ENCODE peak calls at places on chromosome 1, in ten cellular contexts. R is progenitor cell of endocrine pancreas, L is omental fat pad, S is nephron progenitor cell, V is pancreas, E is upper lobe of right lung, A is kidney epithelial cell, J is neural progenitor cell, X is tibial artery, K is NB4. Y is an unnamed sample.

GRCh38 chr1:36304970-36305914 is 926 bp upstream of the SH3D21 start:
- DNase-seq in R (no peak), L (no peak), S (no peak), V (no peak), E (peak), A (no peak), J (no peak), X (no peak), K (no peak), Y (no peak)

GRCh38 chr1:85550784-85551516 is 29.6 kb upstream of the CCN1 start:
- DNase-seq in R (no peak), L (no peak), S (no peak), V (no peak), E (no peak), A (peak), J (no peak), X (no peak), K (no peak), Y (peak)

GRCh38 chr1:212110617-212111016 is 75.1 kb downstream of the DTL start:
- DNase-seq in R (no peak), L (no peak), S (no peak), V (no peak), E (no peak), A (no peak), J (no peak), X (no peak), K (no peak), Y (no peak)

GRCh38 chr1:181257117-181257516 is 168.6 kb downstream of the IER5 start:
- DNase-seq in R (no peak), L (no peak), S (no peak), V (no peak), E (no peak), A (no peak), J (no peak), X (no peak), K (no peak), Y (no peak)

GRCh38 chr1:2558861-2559260 is 2.7 kb downstream of the TNFRSF14 start:
- DNase-seq in R (no peak), L (no peak), S (no peak), V (peak), E (no peak), A (no peak), J (no peak), X (no peak), K (no peak), Y (no peak)

GRCh38 chr1:36358514-36359084 is 27.1 kb downstream of the STK40 start:
- DNase-seq in R (no peak), L (no peak), S (no peak), V (no peak), E (no peak), A (no peak), J (no peak), X (no peak), K (no peak), Y (no peak)

GRCh38 chr1:14915356-14916054 is 238.0 kb upstream of the TMEM51 start:
- DNase-seq in R (peak), L (peak), S (peak), V (peak), E (no peak), A (no peak), J (peak), X (no peak), K (peak), Y (no peak)

GRCh38 chr1:39727932-39728317 is 10.8 kb upstream of the PPIE start:
- DNase-seq in R (no peak), L (no peak), S (no peak), V (no peak), E (no peak), A (no peak), J (no peak), X (no peak), K (no peak), Y (no peak)

GRCh38 chr1:29344336-29344735 is 108.0 kb downstream of the PTPRU start:
- DNase-seq in R (no peak), L (no peak), S (no peak), V (no peak), E (peak), A (no peak), J (no peak), X (no peak), K (no peak), Y (no peak)

GRCh38 chr1:100290291-100290690 is 24.3 kb downstream of the RTCA start:
- DNase-seq in R (no peak), L (no peak), S (no peak), V (no peak), E (no peak), A (no peak), J (no peak), X (no peak), K (no peak), Y (no peak)

GRCh38 chr1:210372931-210373627 is 44.4 kb downstream of the HHAT start:
- DNase-seq in R (no peak), L (no peak), S (no peak), V (no peak), E (no peak), A (no peak), J (no peak), X (no peak), K (no peak), Y (no peak)

DNA sequence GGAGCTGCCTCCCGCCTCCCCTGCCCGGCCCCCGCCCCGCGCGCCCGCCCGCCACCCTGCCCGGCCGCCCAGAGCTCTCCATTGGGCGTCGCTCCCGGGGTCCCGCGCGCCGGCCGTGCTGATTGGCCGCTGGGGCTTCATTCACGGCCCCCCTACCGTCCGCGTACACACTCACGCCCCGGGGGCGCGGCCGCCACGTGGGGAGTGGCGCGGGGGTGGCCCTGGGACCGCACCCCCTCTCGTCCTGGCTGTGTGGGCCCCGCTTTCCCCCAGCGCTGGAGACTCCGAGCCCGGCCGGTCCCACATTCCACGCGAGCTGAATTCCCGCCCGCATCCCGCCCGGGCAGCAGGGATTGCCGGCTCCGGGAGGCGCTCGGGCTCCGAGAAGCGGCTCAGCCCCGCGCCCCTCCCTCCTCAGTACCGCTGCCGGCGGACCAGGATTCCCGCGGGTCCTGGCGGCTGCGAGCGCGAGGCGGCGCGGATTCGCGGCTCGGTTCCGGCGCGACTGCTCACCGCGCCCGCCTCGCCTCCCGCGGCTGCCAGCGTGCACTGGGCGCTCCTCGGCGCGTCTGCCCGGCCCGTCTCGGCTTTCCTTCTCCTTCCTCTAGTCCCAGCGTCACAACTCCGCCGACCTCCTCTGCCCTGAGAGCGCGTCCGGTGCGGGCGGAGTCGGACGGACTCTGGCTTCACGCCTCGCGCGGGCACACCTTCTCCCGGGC is 450 bp upstream of the POU3F1 start:
- DNase-seq in R (peak), L (peak), S (peak), V (peak), E (peak), A (no peak), J (peak), X (peak), K (peak), Y (peak)
- TF ChIP-seq CTCF in R (no peak), L (no peak), S (no peak), V (no peak), E (no peak), A (no peak), J (peak), X (no peak), K (no peak), Y (no peak)

GRCh38 chr1:202270871-202271326 is 70.8 kb downstream of the UBE2T start:
- DNase-seq in R (no peak), L (no peak), S (no peak), V (no peak), E (no peak), A (no peak), J (peak), X (peak), K (no peak), Y (no peak)
- TF ChIP-seq CTCF in R (no peak), L (no peak), S (no peak), V (no peak), E (no peak), A (no peak), J (no peak), X (no peak), K (no peak), Y (no peak)

GRCh38 chr1:238690415-238690814 is 696.0 kb upstream of the CHRM3 start:
- DNase-seq in R (no peak), L (no peak), S (no peak), V (no peak), E (no peak), A (no peak), J (no peak), X (no peak), K (peak), Y (no peak)
- TF ChIP-seq CTCF in R (no peak), L (no peak), S (no peak), V (no peak), E (no peak), A (no peak), J (no peak), X (no peak), K (no peak), Y (peak)

GRCh38 chr1:89260575-89261275 is 11.9 kb downstream of the GBP5 start:
- DNase-seq in R (no peak), L (no peak), S (no peak), V (no peak), E (no peak), A (no peak), J (no peak), X (no peak), K (no peak), Y (no peak)

GRCh38 chr1:89260042-89260441 is 12.6 kb downstream of the GBP5 start:
- DNase-seq in R (no peak), L (no peak), S (no peak), V (no peak), E (no peak), A (no peak), J (no peak), X (no peak), K (no peak), Y (no peak)

GRCh38 chr1:89257036-89257435 is 15.6 kb downstream of the GBP5 start:
- DNase-seq in R (no peak), L (no peak), S (no peak), V (no peak), E (no peak), A (no peak), J (no peak), X (no peak), K (peak), Y (no peak)

GRCh38 chr1:89261926-89262540 is 10.6 kb downstream of the GBP5 start:
- DNase-seq in R (no peak), L (no peak), S (no peak), V (no peak), E (no peak), A (no peak), J (peak), X (no peak), K (no peak), Y (no peak)

DNA sequence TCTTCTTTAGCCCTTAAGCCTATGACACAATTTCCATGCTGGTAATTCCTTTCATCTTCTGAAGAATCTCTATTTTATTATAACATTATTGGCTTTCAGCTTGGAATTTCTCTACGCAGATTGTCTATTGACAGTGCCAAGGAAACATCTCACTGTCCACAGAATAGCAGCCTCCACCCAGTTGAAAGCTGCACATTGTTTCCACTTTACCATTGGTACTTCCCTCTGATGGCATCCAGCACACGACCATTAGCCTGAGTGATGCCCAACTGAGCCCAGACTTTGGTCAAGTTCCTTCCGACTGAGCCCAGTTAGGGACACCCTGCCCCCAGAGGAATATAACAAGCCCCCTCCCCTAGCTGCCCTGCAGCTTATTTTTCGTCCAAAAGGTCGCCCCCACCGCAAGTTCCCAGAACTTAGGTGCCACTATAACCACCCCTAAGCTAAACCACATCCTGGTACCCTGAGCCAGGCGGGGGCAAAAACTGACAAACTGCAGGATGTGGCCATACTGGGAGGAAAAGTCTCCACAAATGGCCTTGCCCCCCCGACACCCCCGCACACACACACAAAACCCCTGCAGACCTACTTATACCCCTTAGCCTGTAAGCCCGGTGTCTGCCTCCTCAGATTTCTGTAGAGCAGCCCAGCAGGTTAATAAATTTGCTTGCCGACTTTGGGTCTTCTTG is 13.2 kb downstream of the GBP5 start:
- DNase-seq in R (no peak), L (no peak), S (no peak), V (no peak), E (peak), A (no peak), J (no peak), X (no peak), K (peak), Y (no peak)
- TF ChIP-seq CTCF in R (no peak), L (no peak), S (no peak), V (no peak), E (no peak), A (no peak), J (no peak), X (no peak), K (no peak), Y (no peak)

GRCh38 chr1:167369933-167370332 is 148.4 kb downstream of the CD247 start:
- DNase-seq in R (no peak), L (no peak), S (no peak), V (no peak), E (no peak), A (no peak), J (no peak), X (no peak), K (no peak), Y (no peak)

GRCh38 chr1:167362638-167363037 is 142.0 kb downstream of the POU2F1 start:
- DNase-seq in R (no peak), L (no peak), S (no peak), V (no peak), E (no peak), A (no peak), J (no peak), X (no peak), K (no peak), Y (no peak)

GRCh38 chr1:167360120-167360519 is 139.4 kb downstream of the POU2F1 start:
- DNase-seq in R (no peak), L (no peak), S (no peak), V (no peak), E (no peak), A (no peak), J (no peak), X (no peak), K (no peak), Y (no peak)

GRCh38 chr1:167367705-167368104 is 147.0 kb downstream of the POU2F1 start:
- DNase-seq in R (no peak), L (no peak), S (no peak), V (no peak), E (no peak), A (no peak), J (no peak), X (no peak), K (no peak), Y (no peak)

GRCh38 chr1:167365360-167365759 is 144.7 kb downstream of the POU2F1 start:
- DNase-seq in R (no peak), L (no peak), S (no peak), V (no peak), E (no peak), A (no peak), J (no peak), X (no peak), K (no peak), Y (no peak)
- TF ChIP-seq CTCF in R (no peak), L (no peak), S (no peak), V (no peak), E (no peak), A (no peak), J (no peak), X (no peak), K (no peak), Y (no peak)

GRCh38 chr1:189673223-189673622 is 804.4 kb downstream of the BRINP3 start:
- DNase-seq in R (no peak), L (no peak), S (no peak), V (no peak), E (no peak), A (no peak), J (no peak), X (no peak), K (no peak), Y (no peak)
- TF ChIP-seq CTCF in R (no peak), L (no peak), S (no peak), V (no peak), E (no peak), A (no peak), J (no peak), X (no peak), K (no peak), Y (no peak)

GRCh38 chr1:160675641-160676410 is 29.0 kb upstream of the SLAMF1 start:
- DNase-seq in R (peak), L (no peak), S (peak), V (peak), E (peak), A (peak), J (peak), X (peak), K (peak), Y (peak)
- TF ChIP-seq CTCF in R (peak), L (no peak), S (peak), V (peak), E (peak), A (peak), J (peak), X (peak), K (peak), Y (peak)

GRCh38 chr1:92298213-92298572 is 594 bp downstream of the GLMN start:
- DNase-seq in R (no peak), L (no peak), S (no peak), V (no peak), E (no peak), A (no peak), J (no peak), X (no peak), K (no peak), Y (no peak)
- TF ChIP-seq CTCF in R (peak), L (no peak), S (peak), V (no peak), E (no peak), A (no peak), J (no peak), X (peak), K (no peak), Y (no peak)